ENCODE peak calls at places on chromosomes 5 and 9, in four cellular contexts. O, Q, W and X are unnamed samples.

GRCh38 chr5:161302557-161302956 is 244.0 kb downstream of the GABRB2 start:
- DNase-seq in O (no peak), Q (no peak), W (no peak), X (no peak)

GRCh38 chr5:173782671-173783101 is 105.5 kb upstream of the CPEB4 start:
- DNase-seq in O (no peak), Q (no peak), W (no peak), X (no peak)

GRCh38 chr9:114677418-114677817 is 4.6 kb downstream of the TEX48 start:
- DNase-seq in O (peak; percentile 40), Q (no peak), W (peak; percentile 28), X (no peak)

GRCh38 chr5:52844885-52845284 is 57.2 kb downstream of the ITGA1 start:
- DNase-seq in O (no peak), Q (no peak), W (no peak), X (no peak)

GRCh38 chr5:16304846-16305245 is 125.3 kb upstream of the MARCHF11 start:
- DNase-seq in O (no peak), Q (no peak), W (no peak), X (no peak)

GRCh38 chr5:138724470-138725146 is 28.6 kb upstream of the CTNNA1 start:
- DNase-seq in O (peak; percentile 19), Q (no peak), W (peak; percentile 10), X (no peak)

GRCh38 chr5:2502970-2503594 is 248.4 kb downstream of the IRX2 start:
- DNase-seq in O (no peak), Q (no peak), W (no peak), X (no peak)

GRCh38 chr5:56534102-56534501 is 281.2 kb upstream of the MAP3K1 start:
- DNase-seq in O (peak; percentile 66), Q (no peak), W (peak; percentile 22), X (no peak)

GRCh38 chr9:94719878-94720277 is 6.6 kb upstream of the AOPEP start:
- DNase-seq in O (no peak), Q (no peak), W (no peak), X (no peak)

GRCh38 chr5:164627051-164627450 is 1121.6 kb downstream of the MAT2B start:
- DNase-seq in O (no peak), Q (no peak), W (no peak), X (no peak)

GRCh38 chr9:116737137-116737546 is 50.0 kb downstream of the TRIM32 start:
- DNase-seq in O (peak; percentile 70), Q (peak; percentile 91), W (peak; percentile 82), X (peak; percentile 96)